ENCODE peak calls at places on chromosomes 13 and 19, in four cellular contexts. A is left ventricle myocardium inferior, K is colonic mucosa, R is cardiac fibroblast. M is an unnamed sample.

GRCh38 chr13:110634558-110634957 is 19.2 kb downstream of the NAXD start:
- DNase-seq in A (no peak), K (no peak), R (peak; percentile 85), M (no peak)

GRCh38 chr13:46687810-46688209 is 109.2 kb downstream of the ESD start:
- DNase-seq in A (no peak), K (no peak), R (peak; percentile 46), M (peak; percentile 35)

GRCh38 chr13:30656178-30656577 is 38.5 kb downstream of the USPL1 start:
- DNase-seq in A (no peak), K (no peak), R (no peak), M (no peak)

GRCh38 chr19:34180709-34181108 is 8.4 kb downstream of the LSM14A start:
- DNase-seq in A (no peak), K (no peak), R (no peak), M (no peak)

GRCh38 chr13:78586706-78587105 is 16.6 kb downstream of the POU4F1 start:
- DNase-seq in A (no peak), K (no peak), R (no peak), M (no peak)

GRCh38 chr19:43759515-43759914 is 4.8 kb upstream of the SMG9 start:
- DNase-seq in A (no peak), K (no peak), R (peak; percentile 90), M (no peak)

GRCh38 chr19:51417807-51418152 is 338 bp upstream of the SIGLEC10 start:
- DNase-seq in A (no peak), K (no peak), R (no peak), M (no peak)

GRCh38 chr13:103948477-103948876 is 882.3 kb upstream of the SLC10A2 start:
- DNase-seq in A (no peak), K (no peak), R (peak; percentile 46), M (no peak)

GRCh38 chr19:15195987-15196682 is 4.7 kb downstream of the NOTCH3 start:
- DNase-seq in A (no peak), K (peak; percentile 90), R (peak; percentile 36), M (peak; percentile 95)

GRCh38 chr19:13053761-13054604 is 48.7 kb downstream of the LYL1 start:
- DNase-seq in A (peak; percentile 93), K (peak; percentile 70), R (peak; percentile 95), M (peak; percentile 92)

GRCh38 chr19:579111-579841 is 6.9 kb downstream of the BSG start:
- DNase-seq in A (no peak), K (no peak), R (no peak), M (no peak)

GRCh38 chr19:14545716-14546082 is 16.3 kb downstream of the TECR start:
- DNase-seq in A (no peak), K (no peak), R (no peak), M (no peak)

GRCh38 chr13:23140492-23140891 is 40.3 kb upstream of the SGCG start:
- DNase-seq in A (no peak), K (no peak), R (peak; percentile 36), M (no peak)

GRCh38 chr13:34678154-34678553 is 263.9 kb upstream of the NBEA start:
- DNase-seq in A (no peak), K (no peak), R (peak; percentile 64), M (no peak)

GRCh38 chr19:5321851-5322681 is 18.5 kb downstream of the PTPRS start:
- DNase-seq in A (no peak), K (peak; percentile 18), R (no peak), M (no peak)

GRCh38 chr13:40564342-40564997 is 102.0 kb downstream of the FOXO1 start:
- DNase-seq in A (no peak), K (no peak), R (no peak), M (no peak)

GRCh38 chr13:20882206-20882605 is 20.3 kb downstream of the XPO4 start:
- DNase-seq in A (no peak), K (no peak), R (no peak), M (no peak)

GRCh38 chr19:18173572-18174294 is at the start of gene IFI30:
- DNase-seq in A (peak; percentile 79), K (peak; percentile 85), R (peak; percentile 43), M (peak; percentile 94)

GRCh38 chr13:87671031-87671823 is at the start of gene SLITRK5:
- DNase-seq in A (peak; percentile 67), K (peak; percentile 73), R (peak; percentile 34), M (peak; percentile 72)

GRCh38 chr13:65892859-65893258 is 1337.3 kb downstream of the PCDH9 start:
- DNase-seq in A (no peak), K (no peak), R (peak; percentile 51), M (no peak)

GRCh38 chr13:48585456-48585840 is 52.6 kb upstream of the RCBTB2 start:
- DNase-seq in A (no peak), K (peak; percentile 61), R (peak; percentile 41), M (peak; percentile 44)

GRCh38 chr13:80654638-80655249 is 313.8 kb upstream of the SPRY2 start:
- DNase-seq in A (no peak), K (no peak), R (no peak), M (peak; percentile 33)

GRCh38 chr19:35146746-35147466 is 3.9 kb downstream of the FXYD7 start:
- DNase-seq in A (no peak), K (no peak), R (no peak), M (no peak)

GRCh38 chr19:49845433-49845832 is 5.5 kb upstream of the PTOV1 start:
- DNase-seq in A (no peak), K (no peak), R (no peak), M (no peak)

GRCh38 chr13:100235311-100235901 is 146.5 kb downstream of the PCCA start:
- DNase-seq in A (no peak), K (peak; percentile 55), R (peak; percentile 82), M (no peak)

GRCh38 chr13:110653851-110654250 is 38.5 kb downstream of the NAXD start:
- DNase-seq in A (no peak), K (no peak), R (no peak), M (no peak)

GRCh38 chr19:51144482-51145045 is 2.5 kb downstream of the SIGLEC7 start:
- DNase-seq in A (no peak), K (no peak), R (no peak), M (no peak)

GRCh38 chr13:45092668-45093067 is 27.6 kb upstream of the GTF2F2 start:
- DNase-seq in A (no peak), K (no peak), R (no peak), M (no peak)

DNA sequence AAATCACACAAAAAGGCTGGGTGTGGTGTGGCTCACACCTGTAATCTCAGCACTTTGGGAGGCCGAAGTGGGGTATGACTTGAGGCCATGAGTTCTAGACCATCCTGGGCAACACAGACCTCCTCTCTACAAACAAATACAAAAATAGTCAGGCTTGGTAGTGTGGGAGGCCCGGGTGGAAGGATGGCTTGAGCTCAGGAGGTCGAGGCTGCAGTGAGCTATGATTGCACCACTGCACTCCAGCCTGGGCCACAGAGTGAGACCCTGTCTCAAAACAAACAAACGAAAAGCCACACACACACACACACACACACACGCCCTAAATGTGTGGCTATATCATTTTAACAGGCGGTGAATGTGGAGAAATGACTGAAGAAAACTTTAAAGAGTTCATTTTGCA is 904 bp upstream of the ZNF557 start:
- DNase-seq in A (no peak), K (no peak), R (no peak), M (no peak)
- H3K4me3 ChIP-seq in A (peak overlapping the region; percentile 96), K (no peak overlapping the region), R (no peak overlapping the region), M (no peak overlapping the region)

GRCh38 chr19:40147338-40147692 is 43.9 kb upstream of the MAP3K10 start:
- DNase-seq in A (no peak), K (no peak), R (no peak), M (no peak)
- H3K4me3 ChIP-seq in A (no peak overlapping the region), K (no peak overlapping the region), R (no peak overlapping the region), M (no peak overlapping the region)

GRCh38 chr13:63636231-63636993 is 2220.8 kb upstream of the PCDH20 start:
- DNase-seq in A (no peak), K (no peak), R (peak; percentile 7), M (peak; percentile 5)
- H3K4me3 ChIP-seq in A (peak overlapping the region; percentile 20), K (no peak overlapping the region), R (no peak overlapping the region), M (no peak overlapping the region)

DNA sequence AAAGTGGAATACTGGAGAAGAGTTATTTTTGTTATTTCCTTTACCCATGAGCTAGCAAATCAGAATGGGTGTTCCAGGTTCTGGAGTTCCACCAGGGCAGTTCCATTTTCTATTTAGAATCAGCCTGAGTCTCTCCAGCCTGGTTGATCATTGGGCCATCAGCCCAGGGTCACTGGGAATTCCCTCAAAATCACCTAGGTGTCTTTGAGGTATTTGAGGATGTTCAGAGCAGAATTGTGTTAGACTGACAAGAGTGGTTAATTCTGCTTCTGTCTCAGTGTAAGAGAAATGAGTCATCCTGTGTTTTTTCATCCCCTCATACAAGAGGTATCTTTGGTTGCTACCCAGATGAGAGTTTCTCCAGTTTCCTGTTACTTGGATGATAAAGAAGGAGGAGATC is 11.7 kb downstream of the ZNF66 start:
- DNase-seq in A (no peak), K (no peak), R (peak; percentile 3), M (no peak)
- H3K4me3 ChIP-seq in A (no peak overlapping the region), K (no peak overlapping the region), R (no peak overlapping the region), M (no peak overlapping the region)

GRCh38 chr19:9586764-9587163 is 2.5 kb upstream of the ZNF121 start:
- DNase-seq in A (peak; percentile 28), K (peak; percentile 86), R (peak; percentile 84), M (peak; percentile 57)

GRCh38 chr19:9580728-9581127 is 3.6 kb downstream of the ZNF121 start:
- DNase-seq in A (no peak), K (no peak), R (no peak), M (no peak)

DNA sequence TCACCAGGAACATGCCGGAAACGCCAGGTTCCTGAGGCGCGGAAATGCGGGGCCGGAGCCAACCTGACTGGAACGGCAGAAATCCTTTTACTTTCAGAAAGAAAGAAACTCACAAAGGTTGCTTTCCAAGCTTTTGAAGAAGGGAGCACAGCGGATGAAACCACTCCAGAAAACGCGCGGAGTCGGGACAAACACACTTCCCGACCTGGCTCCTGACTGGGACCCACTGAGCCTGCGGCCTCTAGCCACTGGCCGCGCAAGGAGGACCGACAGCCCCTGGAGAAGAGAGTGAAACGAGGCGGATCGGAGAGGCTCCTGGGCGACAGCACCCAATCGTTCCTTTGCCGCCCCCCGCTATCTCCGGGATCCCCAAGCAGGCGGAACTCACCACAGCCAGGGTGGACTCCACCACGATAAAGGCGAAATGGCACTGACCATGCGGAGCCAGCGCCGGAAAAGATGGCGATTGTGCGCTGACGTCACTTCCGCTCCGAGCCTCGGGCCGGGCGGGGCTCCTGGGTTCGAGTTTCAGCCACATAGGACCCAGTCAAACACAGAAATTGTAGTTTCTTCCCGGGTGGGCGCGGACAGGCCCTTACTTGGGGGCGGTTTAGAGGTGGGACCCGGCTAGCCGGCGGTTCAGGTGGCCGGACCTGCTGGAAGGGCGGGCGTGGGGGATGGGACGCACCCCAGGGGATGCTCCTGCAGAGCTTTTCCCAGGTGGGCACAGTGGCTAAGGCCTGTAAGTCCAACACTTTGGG is at the start of gene ZNF121:
- DNase-seq in A (peak; percentile 86), K (peak; percentile 90), R (peak; percentile 81), M (peak; percentile 84)
- H3K4me3 ChIP-seq in A (peak within 1 kb of the TSS; percentile 95), K (peak within 1 kb of the TSS; percentile 90), R (peak within 1 kb of the TSS; percentile 90), M (peak within 1 kb of the TSS; percentile 81)

DNA sequence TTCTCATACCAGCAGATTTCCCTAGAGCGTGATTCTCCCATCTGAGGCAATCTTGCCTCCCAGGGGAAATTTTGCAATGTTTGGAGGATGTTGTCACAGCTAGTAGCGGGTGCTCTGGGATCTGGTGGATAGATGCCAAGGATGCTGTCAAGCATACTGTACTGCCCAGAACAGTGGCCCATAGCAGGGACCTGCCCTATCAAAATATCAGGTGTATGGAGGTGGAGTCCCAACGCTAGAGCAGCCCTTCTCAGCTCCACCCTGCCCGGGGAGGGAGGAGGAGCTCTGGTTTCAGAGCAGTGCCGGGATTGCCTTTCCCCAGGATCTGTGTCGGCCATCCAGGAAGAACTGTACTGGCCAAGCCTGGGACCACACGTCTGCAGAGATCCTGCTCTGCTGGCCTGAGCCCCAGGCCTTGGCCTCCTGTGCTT is 10.9 kb upstream of the QTRT1 start:
- DNase-seq in A (no peak), K (no peak), R (peak; percentile 97), M (no peak)
- H3K4me3 ChIP-seq in A (no peak overlapping the region), K (no peak overlapping the region), R (no peak overlapping the region), M (no peak overlapping the region)